ENCODE peak calls at places on chromosomes 6 and 20, in five cellular contexts. O is WERI-Rb-1, K is colonic mucosa, B is upper lobe of right lung, U is right atrium auricular region. W is an unnamed sample.

GRCh38 chr6:146666909-146667308 is 68.1 kb downstream of the ADGB start:
- DNase-seq in K (no peak), U (no peak), B (no peak), O (no peak), W (no peak)

GRCh38 chr6:41488392-41489129 is 57.6 kb upstream of the FOXP4 start:
- DNase-seq in B (no peak), U (no peak), O (peak; percentile 99), K (no peak), W (peak; percentile 63)

GRCh38 chr6:359261-360035 is 32.1 kb upstream of the IRF4 start:
- DNase-seq in B (no peak), K (no peak), O (no peak), U (no peak), W (no peak)

GRCh38 chr6:20110478-20110877 is 101.8 kb downstream of the MBOAT1 start:
- DNase-seq in O (no peak), U (no peak), B (no peak), K (no peak), W (no peak)

GRCh38 chr6:166005401-166005845 is 162.2 kb downstream of the TBXT start:
- DNase-seq in O (no peak), K (no peak), U (peak; percentile 75), B (no peak), W (peak; percentile 51)

GRCh38 chr20:23296841-23297701 is 53.5 kb upstream of the NXT1 start:
- DNase-seq in O (no peak), K (no peak), U (no peak), B (peak; percentile 60), W (no peak)

GRCh38 chr20:36904690-36905089 is 28.8 kb downstream of the TLDC2 start:
- DNase-seq in O (no peak), B (no peak), K (no peak), U (no peak), W (no peak)

GRCh38 chr6:18493421-18493891 is 106.3 kb downstream of the RNF144B start:
- DNase-seq in O (no peak), U (no peak), K (no peak), B (no peak), W (no peak)

GRCh38 chr20:35992713-35993335 is 24.4 kb downstream of the CNBD2 start:
- DNase-seq in O (peak; percentile 55), B (no peak), K (peak; percentile 56), U (no peak), W (peak; percentile 34)

GRCh38 chr6:112640895-112641294 is 293.8 kb downstream of the RFPL4B start:
- DNase-seq in B (no peak), K (no peak), U (no peak), O (no peak), W (no peak)

GRCh38 chr6:74936886-74937285 is 269.0 kb downstream of the COL12A1 start:
- DNase-seq in K (no peak), O (no peak), U (no peak), B (no peak), W (no peak)

GRCh38 chr6:106084106-106084963 is 1.8 kb upstream of the PRDM1 start:
- DNase-seq in B (no peak), O (peak; percentile 91), K (peak; percentile 46), U (no peak), W (peak; percentile 49)

GRCh38 chr6:157283900-157284737 is 39.2 kb downstream of the TMEM242 start:
- DNase-seq in U (no peak), B (no peak), O (no peak), K (no peak), W (no peak)

GRCh38 chr6:137870744-137871247 is 3.7 kb downstream of the TNFAIP3 start:
- DNase-seq in K (no peak), O (peak; percentile 26), U (no peak), B (no peak), W (no peak)

GRCh38 chr6:138403324-138403800 is 661 bp upstream of the HEBP2 start:
- DNase-seq in B (peak; percentile 77), K (peak; percentile 41), U (no peak), O (peak; percentile 64), W (peak; percentile 62)

GRCh38 chr6:27901801-27902200 is 10.4 kb downstream of the OR2B2 start:
- DNase-seq in O (no peak), B (no peak), K (no peak), U (no peak), W (no peak)

GRCh38 chr6:43128926-43129325 is 42.1 kb upstream of the SRF start:
- DNase-seq in B (no peak), O (no peak), U (no peak), K (no peak), W (no peak)

GRCh38 chr6:2733736-2734480 is 16.8 kb downstream of the MYLK4 start:
- DNase-seq in U (no peak), K (no peak), B (no peak), O (no peak), W (peak; percentile 22)

GRCh38 chr20:61031101-61031830 is 220.8 kb upstream of the CDH4 start:
- DNase-seq in U (peak; percentile 32), B (no peak), O (no peak), K (no peak), W (no peak)

GRCh38 chr20:59807909-59808728 is 125.3 kb downstream of the SYCP2 start:
- DNase-seq in O (no peak), U (peak; percentile 36), B (no peak), K (peak; percentile 7), W (no peak)

GRCh38 chr6:57044568-57044967 is 1.9 kb upstream of the KIAA1586 start:
- DNase-seq in B (no peak), K (no peak), U (no peak), O (no peak), W (no peak)

GRCh38 chr6:57038906-57039305 is 7.6 kb upstream of the KIAA1586 start:
- DNase-seq in B (no peak), K (no peak), O (no peak), U (no peak), W (no peak)

GRCh38 chr6:57035549-57035948 is 10.9 kb upstream of the KIAA1586 start:
- DNase-seq in O (no peak), B (no peak), U (no peak), K (no peak), W (no peak)

DNA sequence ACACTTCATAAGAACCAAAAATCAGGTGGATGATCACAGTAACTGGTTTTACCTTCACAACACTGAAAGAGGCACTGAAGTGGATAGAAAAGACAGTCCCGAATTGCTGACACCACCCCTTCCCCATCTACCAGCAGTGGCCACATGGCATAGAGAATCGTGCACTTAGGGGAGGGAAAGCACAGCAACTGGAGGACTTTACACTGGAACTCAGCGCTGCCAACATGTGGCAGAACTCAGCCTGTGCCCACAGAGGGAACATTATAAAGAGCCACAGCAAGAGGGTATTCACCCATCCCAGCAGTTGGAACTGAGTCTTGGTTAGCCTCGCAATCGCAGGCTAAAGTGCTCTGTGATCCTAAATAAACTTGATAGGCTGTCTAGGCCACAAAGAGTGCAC is 6.5 kb upstream of the KIAA1586 start:
- DNase-seq in O (peak; percentile 53), K (no peak), B (no peak), U (no peak), W (no peak)
- TF ChIP-seq CTCF in O (peak; percentile 75), K (no peak), B (no peak), U (no peak), W (no peak)

GRCh38 chr20:14924433-14924832 is 587.0 kb upstream of the FLRT3 start:
- DNase-seq in O (no peak), B (no peak), U (no peak), K (no peak), W (no peak)
- TF ChIP-seq CTCF in O (no peak), B (no peak), U (no peak), K (no peak), W (no peak)

GRCh38 chr6:5115168-5115567 is 30.0 kb downstream of the PPP1R3G start:
- DNase-seq in K (peak; percentile 25), U (no peak), B (no peak), O (no peak), W (no peak)
- TF ChIP-seq CTCF in K (peak; percentile 37), U (peak; percentile 23), B (peak; percentile 22), O (peak; percentile 29), W (no peak)

GRCh38 chr6:21360353-21360752 is 233.2 kb upstream of the SOX4 start:
- DNase-seq in B (no peak), U (no peak), K (peak; percentile 68), O (peak; percentile 15), W (no peak)
- TF ChIP-seq CTCF in B (no peak), U (no peak), K (no peak), O (no peak), W (no peak)

GRCh38 chr20:63377256-63378114 is 16.3 kb upstream of the CHRNA4 start:
- DNase-seq in B (no peak), K (no peak), O (no peak), U (no peak), W (peak; percentile 90)
- TF ChIP-seq CTCF in B (no peak), K (no peak), O (peak; percentile 16), U (no peak), W (peak; percentile 44)

GRCh38 chr6:30646450-30647038 is 389 bp upstream of the C6orf136 start:
- DNase-seq in O (peak; percentile 58), B (no peak), U (peak; percentile 90), K (peak; percentile 92), W (peak; percentile 92)
- TF ChIP-seq CTCF in O (no peak), B (no peak), U (no peak), K (no peak), W (no peak)

GRCh38 chr6:135497412-135498177 is at the start of gene AHI1:
- DNase-seq in O (peak; percentile 95), U (peak; percentile 95), B (peak; percentile 98), K (peak; percentile 94), W (peak; percentile 96)
- TF ChIP-seq CTCF in O (no peak), U (no peak), B (no peak), K (no peak), W (no peak)

GRCh38 chr20:45892828-45893500 is 1.8 kb downstream of the CTSA start:
- DNase-seq in B (no peak), U (no peak), O (no peak), K (peak; percentile 81), W (no peak)

GRCh38 chr20:45890997-45891983 is at the start of the genes CTSA and NEURL2:
- DNase-seq in K (peak; percentile 97), U (peak; percentile 97), O (peak; percentile 92), B (peak; percentile 96), W (peak; percentile 97)

GRCh38 chr20:45892049-45892816 is 1.1 kb downstream of the CTSA start:
- DNase-seq in O (peak; percentile 35), K (peak; percentile 57), B (no peak), U (no peak), W (no peak)

GRCh38 chr20:45888681-45889080 is 1.3 kb upstream of the SPATA25 start:
- DNase-seq in U (no peak), B (no peak), O (no peak), K (no peak), W (no peak)

GRCh38 chr20:45890077-45890996 is 671 bp downstream of the NEURL2 start:
- DNase-seq in U (peak; percentile 91), O (peak; percentile 92), K (peak; percentile 89), B (peak; percentile 89), W (peak; percentile 92)
- TF ChIP-seq CTCF in U (peak; percentile 49), O (peak; percentile 91), K (peak; percentile 72), B (peak; percentile 66), W (peak; percentile 71)